ENCODE peak calls at places on chromosomes 4 and X, in nine cellular contexts. One of them, this sample, is unnamed.

GRCh38 chr4:153342751-153343552 is 1.5 kb upstream of the MND1 start:
- DNase-seq in mammary epithelial cell: no peak
- DNase-seq in AG09309: no peak
- DNase-seq in activated CD4-positive, CD25-positive, alpha-beta regulatory T cell: no peak
- DNase-seq in endodermal cell: no peak
- DNase-seq in activated T-cell treated with anti-CD3 and anti-CD28 coated beads for 1 hour: no peak
- DNase-seq in activated gamma-delta T cell treated with Interleukin-2 at 50 U/mL for 16 hours: no peak
- DNase-seq in fibroblast of gingiva: no peak
- DNase-seq in effector CD4-positive, alpha-beta T cell: no peak
- DNase-seq in this sample: no peak

GRCh38 chr4:100494166-100494565 is 23.7 kb downstream of the EMCN start:
- DNase-seq in activated CD4-positive, CD25-positive, alpha-beta regulatory T cell: no peak
- DNase-seq in endodermal cell: no peak
- DNase-seq in activated gamma-delta T cell treated with Interleukin-2 at 50 U/mL for 16 hours: no peak
- DNase-seq in AG09309: no peak
- DNase-seq in activated T-cell treated with anti-CD3 and anti-CD28 coated beads for 1 hour: no peak
- DNase-seq in mammary epithelial cell: peak
- DNase-seq in fibroblast of gingiva: peak
- DNase-seq in effector CD4-positive, alpha-beta T cell: no peak
- DNase-seq in this sample: no peak

GRCh38 chrX:109760922-109761250 is 27.8 kb upstream of the ACSL4 start:
- DNase-seq in activated gamma-delta T cell treated with Interleukin-2 at 50 U/mL for 16 hours: no peak
- DNase-seq in activated T-cell treated with anti-CD3 and anti-CD28 coated beads for 1 hour: no peak
- DNase-seq in endodermal cell: no peak
- DNase-seq in effector CD4-positive, alpha-beta T cell: no peak
- DNase-seq in AG09309: no peak
- DNase-seq in fibroblast of gingiva: no peak
- DNase-seq in mammary epithelial cell: no peak
- DNase-seq in activated CD4-positive, CD25-positive, alpha-beta regulatory T cell: no peak
- DNase-seq in this sample: peak

GRCh38 chr4:171993247-171993646 is 180.0 kb downstream of the GALNTL6 start:
- DNase-seq in activated T-cell treated with anti-CD3 and anti-CD28 coated beads for 1 hour: no peak
- DNase-seq in activated gamma-delta T cell treated with Interleukin-2 at 50 U/mL for 16 hours: no peak
- DNase-seq in endodermal cell: no peak
- DNase-seq in mammary epithelial cell: no peak
- DNase-seq in effector CD4-positive, alpha-beta T cell: no peak
- DNase-seq in AG09309: no peak
- DNase-seq in activated CD4-positive, CD25-positive, alpha-beta regulatory T cell: no peak
- DNase-seq in fibroblast of gingiva: no peak
- DNase-seq in this sample: no peak

GRCh38 chrX:17758382-17758781 is 21.1 kb downstream of the SCML1 start:
- DNase-seq in fibroblast of gingiva: no peak
- DNase-seq in effector CD4-positive, alpha-beta T cell: no peak
- DNase-seq in endodermal cell: no peak
- DNase-seq in mammary epithelial cell: no peak
- DNase-seq in activated T-cell treated with anti-CD3 and anti-CD28 coated beads for 1 hour: no peak
- DNase-seq in activated CD4-positive, CD25-positive, alpha-beta regulatory T cell: no peak
- DNase-seq in AG09309: no peak
- DNase-seq in activated gamma-delta T cell treated with Interleukin-2 at 50 U/mL for 16 hours: no peak
- DNase-seq in this sample: no peak

GRCh38 chrX:39969099-39969825 is 128.5 kb downstream of the BCOR start:
- DNase-seq in effector CD4-positive, alpha-beta T cell: no peak
- DNase-seq in endodermal cell: peak
- DNase-seq in activated gamma-delta T cell treated with Interleukin-2 at 50 U/mL for 16 hours: peak
- DNase-seq in activated T-cell treated with anti-CD3 and anti-CD28 coated beads for 1 hour: peak
- DNase-seq in fibroblast of gingiva: no peak
- DNase-seq in activated CD4-positive, CD25-positive, alpha-beta regulatory T cell: no peak
- DNase-seq in AG09309: no peak
- DNase-seq in mammary epithelial cell: no peak
- DNase-seq in this sample: peak

GRCh38 chr4:142838781-142839180 is 7.3 kb downstream of the INPP4B start:
- DNase-seq in AG09309: no peak
- DNase-seq in effector CD4-positive, alpha-beta T cell: no peak
- DNase-seq in endodermal cell: no peak
- DNase-seq in activated gamma-delta T cell treated with Interleukin-2 at 50 U/mL for 16 hours: no peak
- DNase-seq in mammary epithelial cell: no peak
- DNase-seq in activated CD4-positive, CD25-positive, alpha-beta regulatory T cell: no peak
- DNase-seq in activated T-cell treated with anti-CD3 and anti-CD28 coated beads for 1 hour: no peak
- DNase-seq in fibroblast of gingiva: no peak
- DNase-seq in this sample: no peak

GRCh38 chr4:64784125-64784524 is 374.9 kb upstream of the TECRL start:
- DNase-seq in AG09309: no peak
- DNase-seq in activated CD4-positive, CD25-positive, alpha-beta regulatory T cell: no peak
- DNase-seq in activated gamma-delta T cell treated with Interleukin-2 at 50 U/mL for 16 hours: no peak
- DNase-seq in activated T-cell treated with anti-CD3 and anti-CD28 coated beads for 1 hour: no peak
- DNase-seq in effector CD4-positive, alpha-beta T cell: no peak
- DNase-seq in endodermal cell: no peak
- DNase-seq in mammary epithelial cell: peak
- DNase-seq in fibroblast of gingiva: no peak
- DNase-seq in this sample: peak

GRCh38 chr4:52870225-52870624 is 8.1 kb downstream of the RASL11B start:
- DNase-seq in mammary epithelial cell: no peak
- DNase-seq in activated gamma-delta T cell treated with Interleukin-2 at 50 U/mL for 16 hours: no peak
- DNase-seq in fibroblast of gingiva: no peak
- DNase-seq in effector CD4-positive, alpha-beta T cell: no peak
- DNase-seq in activated CD4-positive, CD25-positive, alpha-beta regulatory T cell: no peak
- DNase-seq in activated T-cell treated with anti-CD3 and anti-CD28 coated beads for 1 hour: no peak
- DNase-seq in endodermal cell: no peak
- DNase-seq in AG09309: no peak
- DNase-seq in this sample: no peak

GRCh38 chr4:48341776-48342558 is 638 bp downstream of the SLAIN2 start:
- DNase-seq in AG09309: no peak
- DNase-seq in mammary epithelial cell: peak
- DNase-seq in endodermal cell: peak
- DNase-seq in activated T-cell treated with anti-CD3 and anti-CD28 coated beads for 1 hour: peak
- DNase-seq in effector CD4-positive, alpha-beta T cell: peak
- DNase-seq in fibroblast of gingiva: peak
- DNase-seq in activated gamma-delta T cell treated with Interleukin-2 at 50 U/mL for 16 hours: peak
- DNase-seq in activated CD4-positive, CD25-positive, alpha-beta regulatory T cell: peak
- DNase-seq in this sample: peak

GRCh38 chrX:13488706-13489105 is 80.7 kb upstream of the EGFL6 start:
- DNase-seq in activated T-cell treated with anti-CD3 and anti-CD28 coated beads for 1 hour: no peak
- DNase-seq in activated gamma-delta T cell treated with Interleukin-2 at 50 U/mL for 16 hours: no peak
- DNase-seq in mammary epithelial cell: no peak
- DNase-seq in effector CD4-positive, alpha-beta T cell: no peak
- DNase-seq in AG09309: no peak
- DNase-seq in activated CD4-positive, CD25-positive, alpha-beta regulatory T cell: no peak
- DNase-seq in endodermal cell: no peak
- DNase-seq in fibroblast of gingiva: no peak
- DNase-seq in this sample: no peak

GRCh38 chrX:1305411-1305810 is 31.2 kb upstream of the IL3RA start:
- DNase-seq in mammary epithelial cell: no peak
- DNase-seq in effector CD4-positive, alpha-beta T cell: no peak
- DNase-seq in AG09309: no peak
- DNase-seq in fibroblast of gingiva: no peak
- DNase-seq in activated T-cell treated with anti-CD3 and anti-CD28 coated beads for 1 hour: no peak
- DNase-seq in endodermal cell: no peak
- DNase-seq in activated CD4-positive, CD25-positive, alpha-beta regulatory T cell: no peak
- DNase-seq in activated gamma-delta T cell treated with Interleukin-2 at 50 U/mL for 16 hours: no peak
- DNase-seq in this sample: no peak

GRCh38 chr4:12852338-12853307 is 631.5 kb downstream of the RAB28 start:
- DNase-seq in mammary epithelial cell: peak
- DNase-seq in AG09309: peak
- DNase-seq in activated CD4-positive, CD25-positive, alpha-beta regulatory T cell: no peak
- DNase-seq in activated T-cell treated with anti-CD3 and anti-CD28 coated beads for 1 hour: no peak
- DNase-seq in activated gamma-delta T cell treated with Interleukin-2 at 50 U/mL for 16 hours: no peak
- DNase-seq in effector CD4-positive, alpha-beta T cell: no peak
- DNase-seq in fibroblast of gingiva: peak
- DNase-seq in endodermal cell: peak
- DNase-seq in this sample: peak

GRCh38 chr4:103498161-103499070 is 221.4 kb downstream of the TACR3 start:
- DNase-seq in activated T-cell treated with anti-CD3 and anti-CD28 coated beads for 1 hour: no peak
- DNase-seq in activated gamma-delta T cell treated with Interleukin-2 at 50 U/mL for 16 hours: no peak
- DNase-seq in fibroblast of gingiva: peak
- DNase-seq in AG09309: peak
- DNase-seq in effector CD4-positive, alpha-beta T cell: no peak
- DNase-seq in activated CD4-positive, CD25-positive, alpha-beta regulatory T cell: no peak
- DNase-seq in endodermal cell: no peak
- DNase-seq in mammary epithelial cell: peak
- DNase-seq in this sample: no peak

GRCh38 chr4:24974252-24974580 is 56.5 kb downstream of the LGI2 start:
- DNase-seq in activated CD4-positive, CD25-positive, alpha-beta regulatory T cell: no peak
- DNase-seq in endodermal cell: no peak
- DNase-seq in activated gamma-delta T cell treated with Interleukin-2 at 50 U/mL for 16 hours: no peak
- DNase-seq in mammary epithelial cell: no peak
- DNase-seq in fibroblast of gingiva: no peak
- DNase-seq in effector CD4-positive, alpha-beta T cell: no peak
- DNase-seq in activated T-cell treated with anti-CD3 and anti-CD28 coated beads for 1 hour: no peak
- DNase-seq in AG09309: no peak
- DNase-seq in this sample: no peak

GRCh38 chrX:69507500-69507789 is 3.3 kb downstream of the NALF2 start:
- DNase-seq in activated gamma-delta T cell treated with Interleukin-2 at 50 U/mL for 16 hours: no peak
- DNase-seq in fibroblast of gingiva: no peak
- DNase-seq in effector CD4-positive, alpha-beta T cell: no peak
- DNase-seq in activated T-cell treated with anti-CD3 and anti-CD28 coated beads for 1 hour: no peak
- DNase-seq in mammary epithelial cell: no peak
- DNase-seq in AG09309: no peak
- DNase-seq in activated CD4-positive, CD25-positive, alpha-beta regulatory T cell: no peak
- DNase-seq in endodermal cell: peak
- DNase-seq in this sample: no peak

GRCh38 chr4:80184053-80184790 is 13.1 kb upstream of the PRDM8 start:
- DNase-seq in AG09309: no peak
- DNase-seq in endodermal cell: peak
- DNase-seq in activated gamma-delta T cell treated with Interleukin-2 at 50 U/mL for 16 hours: peak
- DNase-seq in mammary epithelial cell: peak
- DNase-seq in fibroblast of gingiva: peak
- DNase-seq in activated T-cell treated with anti-CD3 and anti-CD28 coated beads for 1 hour: peak
- DNase-seq in activated CD4-positive, CD25-positive, alpha-beta regulatory T cell: peak
- DNase-seq in effector CD4-positive, alpha-beta T cell: peak
- DNase-seq in this sample: peak

GRCh38 chr4:108370291-108370690 is 201.6 kb upstream of the LEF1 start:
- DNase-seq in AG09309: no peak
- DNase-seq in effector CD4-positive, alpha-beta T cell: no peak
- DNase-seq in activated gamma-delta T cell treated with Interleukin-2 at 50 U/mL for 16 hours: peak
- DNase-seq in activated CD4-positive, CD25-positive, alpha-beta regulatory T cell: no peak
- DNase-seq in fibroblast of gingiva: no peak
- DNase-seq in activated T-cell treated with anti-CD3 and anti-CD28 coated beads for 1 hour: no peak
- DNase-seq in endodermal cell: no peak
- DNase-seq in mammary epithelial cell: no peak
- DNase-seq in this sample: no peak

GRCh38 chr4:101103381-101104142 is 243.8 kb downstream of the PPP3CA start:
- DNase-seq in activated T-cell treated with anti-CD3 and anti-CD28 coated beads for 1 hour: no peak
- DNase-seq in effector CD4-positive, alpha-beta T cell: no peak
- DNase-seq in mammary epithelial cell: no peak
- DNase-seq in activated gamma-delta T cell treated with Interleukin-2 at 50 U/mL for 16 hours: no peak
- DNase-seq in endodermal cell: no peak
- DNase-seq in AG09309: no peak
- DNase-seq in activated CD4-positive, CD25-positive, alpha-beta regulatory T cell: no peak
- DNase-seq in fibroblast of gingiva: no peak
- DNase-seq in this sample: peak

GRCh38 chrX:130071611-130072349 is 38.5 kb downstream of the ELF4 start:
- DNase-seq in mammary epithelial cell: no peak
- DNase-seq in effector CD4-positive, alpha-beta T cell: no peak
- DNase-seq in endodermal cell: no peak
- DNase-seq in fibroblast of gingiva: no peak
- DNase-seq in AG09309: no peak
- DNase-seq in activated gamma-delta T cell treated with Interleukin-2 at 50 U/mL for 16 hours: no peak
- DNase-seq in activated T-cell treated with anti-CD3 and anti-CD28 coated beads for 1 hour: no peak
- DNase-seq in activated CD4-positive, CD25-positive, alpha-beta regulatory T cell: no peak
- DNase-seq in this sample: no peak

GRCh38 chrX:113906168-113906567 is 677.7 kb upstream of the HTR2C start:
- DNase-seq in activated gamma-delta T cell treated with Interleukin-2 at 50 U/mL for 16 hours: no peak
- DNase-seq in mammary epithelial cell: no peak
- DNase-seq in effector CD4-positive, alpha-beta T cell: no peak
- DNase-seq in activated CD4-positive, CD25-positive, alpha-beta regulatory T cell: no peak
- DNase-seq in activated T-cell treated with anti-CD3 and anti-CD28 coated beads for 1 hour: no peak
- DNase-seq in fibroblast of gingiva: no peak
- DNase-seq in endodermal cell: no peak
- DNase-seq in AG09309: no peak
- DNase-seq in this sample: no peak

GRCh38 chrX:49761481-49761880 is 65.7 kb upstream of the PAGE1 start:
- DNase-seq in activated T-cell treated with anti-CD3 and anti-CD28 coated beads for 1 hour: no peak
- DNase-seq in effector CD4-positive, alpha-beta T cell: no peak
- DNase-seq in AG09309: no peak
- DNase-seq in activated CD4-positive, CD25-positive, alpha-beta regulatory T cell: no peak
- DNase-seq in fibroblast of gingiva: no peak
- DNase-seq in mammary epithelial cell: no peak
- DNase-seq in activated gamma-delta T cell treated with Interleukin-2 at 50 U/mL for 16 hours: no peak
- DNase-seq in endodermal cell: no peak
- DNase-seq in this sample: peak

GRCh38 chr4:184344899-184345572 is 127.4 kb upstream of the ENPP6 start:
- DNase-seq in activated CD4-positive, CD25-positive, alpha-beta regulatory T cell: no peak
- DNase-seq in endodermal cell: peak
- DNase-seq in effector CD4-positive, alpha-beta T cell: no peak
- DNase-seq in activated T-cell treated with anti-CD3 and anti-CD28 coated beads for 1 hour: no peak
- DNase-seq in mammary epithelial cell: no peak
- DNase-seq in AG09309: no peak
- DNase-seq in activated gamma-delta T cell treated with Interleukin-2 at 50 U/mL for 16 hours: no peak
- DNase-seq in fibroblast of gingiva: no peak
- DNase-seq in this sample: no peak

GRCh38 chr4:47505666-47506065 is 20.6 kb downstream of the ATP10D start:
- DNase-seq in activated gamma-delta T cell treated with Interleukin-2 at 50 U/mL for 16 hours: no peak
- DNase-seq in activated CD4-positive, CD25-positive, alpha-beta regulatory T cell: no peak
- DNase-seq in mammary epithelial cell: no peak
- DNase-seq in activated T-cell treated with anti-CD3 and anti-CD28 coated beads for 1 hour: no peak
- DNase-seq in effector CD4-positive, alpha-beta T cell: no peak
- DNase-seq in endodermal cell: no peak
- DNase-seq in AG09309: no peak
- DNase-seq in fibroblast of gingiva: peak
- DNase-seq in this sample: no peak

GRCh38 chr4:66991521-66991920 is 553.8 kb downstream of the CENPC start:
- DNase-seq in mammary epithelial cell: no peak
- DNase-seq in activated gamma-delta T cell treated with Interleukin-2 at 50 U/mL for 16 hours: no peak
- DNase-seq in effector CD4-positive, alpha-beta T cell: no peak
- DNase-seq in AG09309: no peak
- DNase-seq in activated T-cell treated with anti-CD3 and anti-CD28 coated beads for 1 hour: no peak
- DNase-seq in endodermal cell: no peak
- DNase-seq in activated CD4-positive, CD25-positive, alpha-beta regulatory T cell: no peak
- DNase-seq in fibroblast of gingiva: no peak
- DNase-seq in this sample: no peak

GRCh38 chrX:65644621-65645287 is 22.7 kb upstream of the MSN start:
- DNase-seq in activated gamma-delta T cell treated with Interleukin-2 at 50 U/mL for 16 hours: no peak
- DNase-seq in activated CD4-positive, CD25-positive, alpha-beta regulatory T cell: no peak
- DNase-seq in endodermal cell: no peak
- DNase-seq in mammary epithelial cell: peak
- DNase-seq in fibroblast of gingiva: peak
- DNase-seq in AG09309: peak
- DNase-seq in effector CD4-positive, alpha-beta T cell: no peak
- DNase-seq in activated T-cell treated with anti-CD3 and anti-CD28 coated beads for 1 hour: peak
- DNase-seq in this sample: no peak

GRCh38 chr4:88018471-88018870 is 11.0 kb downstream of the PKD2 start:
- DNase-seq in activated gamma-delta T cell treated with Interleukin-2 at 50 U/mL for 16 hours: no peak
- DNase-seq in AG09309: no peak
- DNase-seq in fibroblast of gingiva: peak
- DNase-seq in endodermal cell: no peak
- DNase-seq in mammary epithelial cell: no peak
- DNase-seq in activated T-cell treated with anti-CD3 and anti-CD28 coated beads for 1 hour: no peak
- DNase-seq in effector CD4-positive, alpha-beta T cell: no peak
- DNase-seq in activated CD4-positive, CD25-positive, alpha-beta regulatory T cell: no peak
- DNase-seq in this sample: no peak

GRCh38 chr4:153521467-153521866 is 55.3 kb downstream of the TMEM131L start:
- DNase-seq in fibroblast of gingiva: no peak
- DNase-seq in AG09309: no peak
- DNase-seq in mammary epithelial cell: no peak
- DNase-seq in activated gamma-delta T cell treated with Interleukin-2 at 50 U/mL for 16 hours: no peak
- DNase-seq in effector CD4-positive, alpha-beta T cell: no peak
- DNase-seq in endodermal cell: no peak
- DNase-seq in activated T-cell treated with anti-CD3 and anti-CD28 coated beads for 1 hour: no peak
- DNase-seq in activated CD4-positive, CD25-positive, alpha-beta regulatory T cell: no peak
- DNase-seq in this sample: no peak

GRCh38 chr4:14716622-14717021 is 285.7 kb upstream of the CPEB2 start:
- DNase-seq in activated T-cell treated with anti-CD3 and anti-CD28 coated beads for 1 hour: no peak
- DNase-seq in activated gamma-delta T cell treated with Interleukin-2 at 50 U/mL for 16 hours: no peak
- DNase-seq in AG09309: no peak
- DNase-seq in mammary epithelial cell: no peak
- DNase-seq in activated CD4-positive, CD25-positive, alpha-beta regulatory T cell: no peak
- DNase-seq in fibroblast of gingiva: no peak
- DNase-seq in endodermal cell: no peak
- DNase-seq in effector CD4-positive, alpha-beta T cell: no peak
- DNase-seq in this sample: no peak

GRCh38 chr4:10589808-10590207 is 94.8 kb downstream of the CLNK start:
- DNase-seq in activated T-cell treated with anti-CD3 and anti-CD28 coated beads for 1 hour: no peak
- DNase-seq in mammary epithelial cell: no peak
- DNase-seq in activated gamma-delta T cell treated with Interleukin-2 at 50 U/mL for 16 hours: no peak
- DNase-seq in effector CD4-positive, alpha-beta T cell: no peak
- DNase-seq in fibroblast of gingiva: no peak
- DNase-seq in activated CD4-positive, CD25-positive, alpha-beta regulatory T cell: no peak
- DNase-seq in endodermal cell: no peak
- DNase-seq in AG09309: no peak
- DNase-seq in this sample: no peak

GRCh38 chr4:88661724-88662123 is 35.9 kb downstream of the NAP1L5 start:
- DNase-seq in activated T-cell treated with anti-CD3 and anti-CD28 coated beads for 1 hour: no peak
- DNase-seq in fibroblast of gingiva: peak
- DNase-seq in AG09309: peak
- DNase-seq in endodermal cell: no peak
- DNase-seq in effector CD4-positive, alpha-beta T cell: no peak
- DNase-seq in activated gamma-delta T cell treated with Interleukin-2 at 50 U/mL for 16 hours: no peak
- DNase-seq in mammary epithelial cell: peak
- DNase-seq in activated CD4-positive, CD25-positive, alpha-beta regulatory T cell: no peak
- DNase-seq in this sample: no peak

This sample was measured in GM23338.